ENCODE peak calls at places on chromosomes 1 and 21, in four cellular contexts. W is breast epithelium, P is stomach, B is HCT116. D is an unnamed sample.

GRCh38 chr21:39673163-39673562 is 60.4 kb downstream of the B3GALT5 start:
- DNase-seq in W (no peak), P (no peak), B (no peak), D (no peak)

GRCh38 chr1:204577794-204578478 is 61.7 kb downstream of the MDM4 start:
- DNase-seq in W (no peak), P (no peak), B (no peak), D (no peak)

GRCh38 chr1:82485591-82486369 is 685.0 kb downstream of the ADGRL2 start:
- DNase-seq in W (no peak), P (no peak), B (no peak), D (peak; percentile 33)

GRCh38 chr1:11080931-11081330 is 18.7 kb downstream of the EXOSC10 start:
- DNase-seq in W (no peak), P (peak; percentile 8), B (no peak), D (no peak)

GRCh38 chr1:61436016-61436415 is 288.9 kb downstream of the TM2D1 start:
- DNase-seq in W (no peak), P (no peak), B (no peak), D (no peak)

GRCh38 chr1:76267631-76268030 is 193.1 kb downstream of the ST6GALNAC3 start:
- DNase-seq in W (no peak), P (no peak), B (no peak), D (no peak)

GRCh38 chr1:99327357-99327756 is 63.1 kb downstream of the PLPPR4 start:
- DNase-seq in W (no peak), P (no peak), B (no peak), D (no peak)

GRCh38 chr1:198205021-198205684 is 48.4 kb downstream of the NEK7 start:
- DNase-seq in W (no peak), P (no peak), B (no peak), D (no peak)

GRCh38 chr1:1199141-1199960 is 7.0 kb downstream of the TNFRSF18 start:
- DNase-seq in W (no peak), P (no peak), B (no peak), D (no peak)

GRCh38 chr1:61142726-61143500 is 60.6 kb downstream of the NFIA start:
- DNase-seq in W (no peak), P (no peak), B (no peak), D (no peak)

GRCh38 chr21:34034369-34035014 is 38.9 kb upstream of the MRPS6 start:
- DNase-seq in W (no peak), P (no peak), B (no peak), D (no peak)

GRCh38 chr1:222071313-222071886 is 329.5 kb upstream of the DUSP10 start:
- DNase-seq in W (no peak), P (no peak), B (no peak), D (peak; percentile 42)

GRCh38 chr1:23421752-23422312 is 2.7 kb downstream of the TCEA3 start:
- DNase-seq in W (no peak), P (no peak), B (no peak), D (peak; percentile 64)
- H3K4me3 ChIP-seq in W (no peak overlapping the region), P (peak overlapping the region; percentile 9), B (no peak overlapping the region), D (peak overlapping the region; percentile 8)

DNA sequence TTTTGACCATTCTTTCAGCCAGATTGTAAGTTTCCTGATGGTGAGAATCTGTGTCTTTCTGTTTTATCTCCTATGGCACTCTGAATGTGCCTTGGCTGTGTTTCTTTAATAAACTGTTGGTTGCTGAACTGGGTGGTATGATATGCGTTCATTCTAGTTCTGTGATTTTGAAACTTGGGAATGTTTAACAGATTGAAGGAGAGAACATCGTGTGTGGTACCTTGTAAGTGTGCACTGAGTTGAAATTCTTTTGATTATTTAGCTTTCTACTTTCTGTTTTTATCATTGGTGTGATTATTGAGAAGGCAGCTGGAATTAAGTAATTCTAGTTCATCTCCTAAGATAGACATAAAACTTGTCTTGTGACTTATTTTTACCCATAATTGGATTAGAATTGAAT is 4.6 kb downstream of the BACH1 start:
- DNase-seq in W (no peak), P (no peak), B (no peak), D (no peak)
- H3K27ac ChIP-seq in W (no peak overlapping the region), P (no peak overlapping the region), B (no peak overlapping the region), D (peak overlapping the region; percentile 29)

GRCh38 chr1:184988506-184988905 is 14.2 kb upstream of the NIBAN1 start:
- DNase-seq in W (no peak), P (no peak), B (no peak), D (no peak)
- H3K4me3 ChIP-seq in W (no peak overlapping the region), P (no peak overlapping the region), B (no peak overlapping the region), D (no peak overlapping the region)

DNA sequence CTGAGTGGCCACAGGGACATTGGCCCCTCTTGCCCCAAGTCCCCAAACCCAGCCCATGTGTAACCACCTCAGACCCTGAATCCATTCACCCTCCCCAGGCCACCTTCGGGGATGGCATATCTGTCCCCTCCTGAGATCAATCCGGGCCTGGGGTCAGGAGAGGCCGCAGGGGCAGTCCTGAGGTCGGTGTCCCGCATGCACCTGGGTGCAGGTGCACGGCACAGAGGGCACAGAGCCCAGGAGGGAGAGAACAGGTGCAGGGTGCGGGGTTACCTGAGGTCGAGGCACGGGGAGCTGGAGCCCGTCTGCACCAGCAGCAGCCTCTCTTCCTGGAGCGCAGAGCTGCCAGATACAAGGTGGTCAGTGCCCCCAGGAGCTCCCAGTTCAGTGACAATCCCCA is 16.8 kb downstream of the PANK4 start:
- DNase-seq in W (no peak), P (no peak), B (no peak), D (no peak)
- H3K27ac ChIP-seq in W (no peak overlapping the region), P (no peak overlapping the region), B (no peak overlapping the region), D (no peak overlapping the region)

DNA sequence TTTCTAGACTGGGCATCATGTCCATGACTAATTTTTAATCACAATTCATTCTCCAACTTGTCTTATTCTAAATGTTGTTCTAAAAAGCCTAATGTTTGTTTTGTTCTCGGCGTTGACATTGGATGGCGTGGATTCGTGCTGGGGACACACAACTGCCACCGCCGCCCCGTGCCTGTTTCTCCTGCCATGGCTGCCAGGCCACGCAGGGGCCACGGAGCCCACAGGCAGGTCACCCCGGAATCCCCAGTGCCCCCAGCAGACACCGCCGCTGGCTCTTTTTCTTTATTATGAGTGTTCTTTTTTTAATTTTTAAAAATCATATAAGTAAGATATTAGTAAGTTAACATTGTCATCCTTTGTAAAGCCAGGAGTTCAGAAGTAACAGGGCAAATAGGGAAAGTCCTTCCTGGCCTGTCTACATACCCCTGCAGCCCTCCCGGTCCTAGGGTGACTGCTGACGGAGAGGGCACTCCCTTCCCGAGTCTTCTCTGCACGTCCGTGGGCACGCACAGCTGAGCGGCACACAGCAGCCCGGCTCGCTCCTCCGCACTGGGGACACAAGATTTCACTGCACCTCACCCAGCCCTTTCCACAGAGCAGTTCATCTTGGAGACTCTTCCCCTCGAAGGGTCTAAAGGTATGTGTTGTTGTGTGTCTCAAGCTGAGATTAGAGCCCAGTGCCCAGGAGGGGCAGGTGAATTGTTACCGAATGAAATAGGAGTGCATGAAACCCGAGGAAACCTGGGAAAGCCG is 32.1 kb downstream of the KRTAP10-1 start:
- DNase-seq in W (no peak), P (no peak), B (no peak), D (no peak)
- H3K4me3 ChIP-seq in W (no peak overlapping the region), P (no peak overlapping the region), B (no peak overlapping the region), D (no peak overlapping the region)

DNA sequence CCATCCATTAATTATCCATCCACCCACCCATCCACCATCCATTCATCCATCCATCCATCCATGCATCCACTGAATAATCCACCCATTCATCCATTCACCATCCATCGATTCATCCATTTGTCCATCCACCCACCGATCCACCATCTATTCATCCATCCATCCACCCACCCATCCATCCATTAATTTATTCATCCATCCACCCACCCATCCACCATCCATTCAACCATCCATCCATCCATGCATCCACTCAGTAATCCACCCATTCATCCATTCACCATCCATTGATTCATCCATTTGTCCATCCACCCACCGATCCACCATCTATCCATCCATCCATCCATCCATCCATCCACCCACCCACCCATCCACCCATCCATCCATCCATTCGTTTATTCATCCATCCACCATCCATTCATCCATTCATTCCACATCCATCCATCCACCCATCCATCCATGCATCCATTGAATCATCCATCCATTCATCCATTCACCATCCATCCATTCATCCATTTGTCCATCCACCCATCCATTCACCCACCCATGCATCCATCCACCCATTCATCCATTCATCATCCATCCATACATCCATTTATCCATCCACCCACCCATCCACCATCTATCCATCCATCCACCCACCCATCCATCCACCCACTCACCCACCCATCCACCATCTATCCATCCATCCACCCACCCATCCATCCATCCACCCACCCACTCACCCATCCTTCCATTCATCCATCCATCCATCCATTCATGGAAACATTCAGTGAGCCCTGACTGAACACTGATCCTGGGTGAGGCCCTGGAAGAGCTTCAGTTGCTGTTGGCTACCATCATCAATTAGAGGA is 83.4 kb upstream of the ARHGEF16 start:
- DNase-seq in W (no peak), P (no peak), B (no peak), D (no peak)
- H3K27ac ChIP-seq in W (no peak overlapping the region), P (peak overlapping the region; percentile 62), B (no peak overlapping the region), D (no peak overlapping the region)

DNA sequence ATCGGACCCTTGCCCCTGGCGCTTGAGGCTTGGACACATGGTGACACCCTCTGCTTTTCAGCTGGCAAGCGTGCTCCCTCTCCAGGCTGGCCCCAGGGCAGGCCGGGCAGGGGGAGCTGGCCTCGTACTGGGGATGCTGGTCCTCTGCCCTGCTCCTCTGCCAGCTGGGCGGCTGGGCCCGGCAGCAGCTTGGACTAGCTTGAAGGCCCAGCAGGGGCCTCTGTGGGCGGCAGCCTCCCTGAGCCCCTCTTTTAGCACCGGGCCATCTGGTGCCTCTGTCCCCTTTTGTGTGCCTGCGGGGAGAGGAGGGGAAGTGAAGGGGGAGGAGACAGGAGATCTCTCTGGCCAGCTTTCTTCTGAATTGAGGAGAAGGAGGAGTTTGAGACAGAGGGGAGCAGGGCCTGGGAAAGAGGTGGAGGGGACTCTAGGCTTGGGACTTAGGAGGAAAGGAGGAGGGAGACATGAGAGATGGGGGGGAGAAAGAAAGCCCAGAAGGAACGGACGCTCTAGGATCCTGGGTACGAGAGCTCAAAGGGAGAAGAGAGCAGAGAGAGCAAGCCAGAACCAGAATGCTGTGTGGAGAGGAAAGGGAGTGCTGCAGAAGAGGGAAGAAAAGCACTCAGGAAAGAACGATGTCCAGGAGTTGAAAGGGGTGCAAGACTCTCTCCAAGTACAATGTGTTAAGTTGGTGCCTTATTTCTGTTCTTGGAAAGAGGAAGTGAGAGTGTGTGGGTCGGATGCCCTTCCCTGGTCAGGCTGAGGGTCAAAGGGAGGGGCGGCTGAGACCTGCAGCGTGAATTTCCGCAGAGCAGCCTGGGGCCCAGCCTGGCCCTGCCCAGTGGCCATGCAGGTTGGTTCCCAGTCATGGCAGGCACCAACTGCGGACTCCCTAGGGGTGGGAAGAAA is 40.3 kb downstream of the IER5 start:
- DNase-seq in W (no peak), P (no peak), B (no peak), D (no peak)
- H3K4me3 ChIP-seq in W (no peak overlapping the region), P (no peak overlapping the region), B (no peak overlapping the region), D (no peak overlapping the region)

DNA sequence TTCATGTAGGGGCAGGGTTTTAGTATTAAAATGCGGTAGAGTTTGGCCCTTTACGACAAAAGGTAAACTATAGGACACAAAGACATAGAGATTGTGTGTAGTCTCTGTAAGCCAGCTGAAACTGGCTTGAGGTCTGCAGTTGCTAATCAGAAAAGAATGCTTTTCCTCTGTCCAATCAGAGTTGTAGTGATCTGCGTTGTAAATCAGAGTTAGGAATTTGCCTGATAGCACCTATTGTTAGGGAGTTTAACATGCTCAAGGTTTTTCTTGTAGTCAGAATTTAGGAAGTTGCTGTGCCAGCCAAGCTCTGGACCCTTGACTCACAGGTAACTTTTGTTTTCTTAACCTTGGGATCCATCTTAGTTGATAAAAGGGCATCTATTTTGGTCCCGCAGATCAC is 61.2 kb upstream of the VTCN1 start:
- DNase-seq in W (no peak), P (no peak), B (no peak), D (no peak)
- H3K27ac ChIP-seq in W (peak overlapping the region; percentile 56), P (no peak overlapping the region), B (no peak overlapping the region), D (no peak overlapping the region)

GRCh38 chr1:16048573-16049189 is 5.1 kb downstream of the CLCNKB start:
- DNase-seq in W (peak; percentile 27), P (peak; percentile 50), B (no peak), D (peak; percentile 67)
- H3K4me3 ChIP-seq in W (peak overlapping the region; percentile 36), P (peak overlapping the region; percentile 41), B (peak overlapping the region; percentile 47), D (no peak overlapping the region)